ENCODE peak calls at places on chromosome 2, in ten cellular contexts. D is NCI-H446 treated with DMSO at 0.1 percent for 48 hours, N is adipocyte, J is LNCaP clone FGC, W is neuronal stem cell, A is caudate nucleus, F is endothelial cell of umbilical vein, M is EH, L is ELF-1, R is suprapubic skin. G is an unnamed sample.

GRCh38 chr2:45631955-45632354 is 19.5 kb upstream of the PRKCE start:
- DNase-seq in N (no peak), R (no peak), D (no peak), A (no peak), F (no peak), L (no peak), M (no peak), J (no peak), W (no peak), G (no peak)

GRCh38 chr2:181902625-181903024 is 11.1 kb downstream of the ITPRID2 start:
- DNase-seq in N (no peak), J (no peak), W (no peak), A (no peak), F (no peak), D (no peak), R (no peak), M (peak), L (no peak), G (no peak)

GRCh38 chr2:134335601-134336000 is 81.7 kb downstream of the MGAT5 start:
- DNase-seq in A (no peak), L (peak), J (no peak), M (no peak), F (no peak), W (no peak), N (no peak), R (no peak), D (no peak), G (no peak)

GRCh38 chr2:208361077-208361441 is 45.5 kb upstream of the PTH2R start:
- DNase-seq in R (no peak), A (no peak), M (no peak), F (no peak), W (no peak), J (no peak), L (no peak), D (no peak), N (no peak), G (no peak)

GRCh38 chr2:111523009-111523408 is 361.0 kb downstream of the ANAPC1 start:
- DNase-seq in W (no peak), R (no peak), J (no peak), L (no peak), F (no peak), D (no peak), N (no peak), M (no peak), A (no peak), G (no peak)

GRCh38 chr2:181037922-181038321 is 57.5 kb downstream of the UBE2E3 start:
- DNase-seq in D (no peak), M (peak), A (no peak), F (no peak), W (no peak), L (no peak), R (no peak), J (no peak), N (no peak), G (no peak)

GRCh38 chr2:134792147-134792546 is 46.3 kb upstream of the ACMSD start:
- DNase-seq in L (no peak), R (no peak), M (no peak), A (no peak), F (no peak), D (peak), W (no peak), J (no peak), N (no peak), G (no peak)

GRCh38 chr2:121736462-121737336 is at the start of gene NIFK:
- DNase-seq in W (peak), L (peak), D (peak), N (peak), J (peak), A (peak), M (peak), F (peak), R (peak), G (peak)

GRCh38 chr2:96802721-96803120 is 13.3 kb upstream of the CNNM3 start:
- DNase-seq in W (no peak), M (no peak), F (no peak), N (no peak), A (no peak), D (no peak), J (no peak), R (no peak), L (no peak), G (no peak)

GRCh38 chr2:181364492-181365175 is 92.6 kb upstream of the ITGA4 start:
- DNase-seq in D (no peak), A (no peak), N (peak), J (no peak), F (no peak), W (no peak), M (peak), L (no peak), R (no peak), G (no peak)

GRCh38 chr2:101159526-101159925 is 8.3 kb upstream of the TBC1D8 start:
- DNase-seq in W (no peak), D (no peak), F (no peak), A (no peak), L (no peak), N (no peak), M (no peak), R (no peak), J (no peak), G (no peak)

GRCh38 chr2:228023619-228024018 is 152.2 kb downstream of the DAW1 start:
- DNase-seq in F (no peak), M (no peak), N (no peak), L (no peak), A (no peak), W (no peak), J (no peak), R (no peak), D (no peak), G (peak)

GRCh38 chr2:205580591-205580990 is 101.7 kb upstream of the NRP2 start:
- DNase-seq in W (no peak), M (peak), L (no peak), N (peak), A (no peak), D (no peak), F (no peak), J (no peak), R (no peak), G (no peak)

GRCh38 chr2:110748489-110748867 is 16.1 kb downstream of the ACOXL start:
- DNase-seq in R (no peak), F (no peak), N (no peak), W (no peak), L (no peak), M (no peak), A (no peak), J (no peak), D (no peak), G (no peak)

GRCh38 chr2:197850882-197851281 is 46.5 kb downstream of the PLCL1 start:
- DNase-seq in R (no peak), F (no peak), N (peak), J (no peak), L (no peak), W (no peak), M (no peak), A (no peak), D (no peak), G (no peak)

GRCh38 chr2:195330513-195330956 is 326.5 kb upstream of the SLC39A10 start:
- DNase-seq in D (no peak), N (no peak), M (no peak), J (no peak), R (no peak), F (no peak), L (no peak), A (no peak), W (no peak), G (no peak)

GRCh38 chr2:152098798-152099654 is at the start of gene CACNB4:
- DNase-seq in M (peak), N (peak), F (peak), J (no peak), L (peak), A (no peak), R (no peak), D (no peak), W (peak), G (peak)

GRCh38 chr2:218083352-218083676 is 14.3 kb downstream of the RUFY4 start:
- DNase-seq in A (no peak), D (no peak), W (no peak), J (no peak), L (no peak), R (no peak), F (no peak), M (no peak), N (no peak), G (no peak)

GRCh38 chr2:120399889-120400240 is 53.9 kb downstream of the INHBB start:
- DNase-seq in L (no peak), F (no peak), R (peak), D (no peak), W (no peak), A (no peak), N (no peak), M (no peak), J (no peak), G (no peak)

GRCh38 chr2:192146069-192147006 is 48.4 kb downstream of the TMEFF2 start:
- DNase-seq in A (no peak), J (no peak), L (no peak), R (no peak), N (peak), W (no peak), F (peak), D (peak), M (peak), G (no peak)

GRCh38 chr2:42812899-42813479 is 20.6 kb upstream of the HAAO start:
- DNase-seq in D (no peak), W (no peak), F (peak), M (peak), N (peak), L (no peak), J (no peak), R (no peak), A (no peak), G (no peak)

GRCh38 chr2:126634273-126634861 is 21.6 kb upstream of the GYPC start:
- DNase-seq in L (no peak), M (peak), J (peak), R (no peak), F (no peak), N (no peak), A (no peak), D (no peak), W (no peak), G (no peak)

GRCh38 chr2:61175036-61175435 is 13.0 kb downstream of the C2orf74 start:
- DNase-seq in D (no peak), L (no peak), W (no peak), N (no peak), J (no peak), R (no peak), F (no peak), M (no peak), A (no peak), G (no peak)

GRCh38 chr2:121375621-121376159 is 90.7 kb upstream of the TFCP2L1 start:
- DNase-seq in M (peak), D (no peak), R (no peak), N (peak), A (no peak), L (no peak), J (no peak), W (no peak), F (no peak), G (no peak)

GRCh38 chr2:74516070-74516633 is 1.9 kb downstream of the TLX2 start:
- DNase-seq in N (no peak), W (no peak), F (peak), L (peak), M (no peak), R (peak), J (no peak), D (no peak), A (peak), G (no peak)

GRCh38 chr2:134120718-134121630 is 132.9 kb upstream of the MGAT5 start:
- DNase-seq in N (peak), M (peak), D (peak), A (peak), F (peak), R (peak), W (peak), J (no peak), L (peak), G (peak)

GRCh38 chr2:128465246-128466170 is 146.8 kb upstream of the HS6ST1 start:
- DNase-seq in N (no peak), M (no peak), F (no peak), J (no peak), L (no peak), D (no peak), A (no peak), W (no peak), R (peak), G (no peak)

GRCh38 chr2:53422979-53423378 is 344.6 kb upstream of the CHAC2 start:
- DNase-seq in W (peak), R (no peak), L (peak), N (peak), M (peak), D (peak), F (peak), A (no peak), J (peak), G (peak)

GRCh38 chr2:8491296-8492048 is 190.4 kb upstream of the ID2 start:
- DNase-seq in L (no peak), F (no peak), R (peak), A (no peak), D (no peak), W (no peak), J (no peak), N (peak), M (no peak), G (no peak)

GRCh38 chr2:145200307-145200706 is 680.4 kb upstream of the ZEB2 start:
- DNase-seq in F (no peak), L (no peak), D (no peak), N (no peak), A (no peak), R (no peak), W (no peak), J (no peak), M (no peak), G (no peak)